ENCODE peak calls at places on chromosome 1, in five cellular contexts. P is activated T-cell treated with anti-CD3 and anti-CD28 coated beads, Interleukin-2, amount 50 U/mL, for 4 hours; J is CD8-positive, alpha-beta memory T cell; C is COR-L47; Y is HTR-8/SVneo. L is an unnamed sample.

GRCh38 chr1:9006956-9007615 is 19.1 kb downstream of the SLC2A7 start:
- DNase-seq in P (no peak), J (no peak), C (no peak), Y (no peak), L (no peak)

GRCh38 chr1:90707363-90707710 is 9.8 kb downstream of the BARHL2 start:
- DNase-seq in P (no peak), C (no peak), Y (no peak), J (no peak), L (no peak)

GRCh38 chr1:36924282-36924791 is 110.0 kb downstream of the GRIK3 start:
- DNase-seq in J (no peak), Y (peak; percentile 14), P (no peak), C (peak; percentile 44), L (peak; percentile 71)

GRCh38 chr1:208851376-208851775 is 607.2 kb upstream of the PLXNA2 start:
- DNase-seq in P (no peak), J (no peak), C (no peak), Y (no peak), L (no peak)

GRCh38 chr1:242530761-242531160 is 6.3 kb upstream of the PLD5 start:
- DNase-seq in J (no peak), C (no peak), Y (no peak), P (no peak), L (no peak)

GRCh38 chr1:187763976-187764375 is 935.2 kb downstream of the PLA2G4A start:
- DNase-seq in C (no peak), P (no peak), J (no peak), Y (no peak), L (no peak)

GRCh38 chr1:41462680-41463004 is 21.8 kb downstream of the EDN2 start:
- DNase-seq in C (no peak), P (no peak), Y (no peak), J (no peak), L (no peak)

GRCh38 chr1:24641646-24642151 is 1.4 kb upstream of the SRRM1 start:
- DNase-seq in P (peak; percentile 17), Y (no peak), C (no peak), J (peak; percentile 17), L (no peak)

GRCh38 chr1:97202481-97202880 is 480.9 kb downstream of the PTBP2 start:
- DNase-seq in J (no peak), Y (no peak), C (no peak), P (no peak), L (no peak)

GRCh38 chr1:51058863-51059262 is 43.2 kb upstream of the C1orf185 start:
- DNase-seq in Y (no peak), P (no peak), J (no peak), C (no peak), L (no peak)

GRCh38 chr1:172220376-172220775 is 200.1 kb upstream of the C1orf105 start:
- DNase-seq in J (no peak), C (no peak), P (no peak), Y (no peak), L (no peak)

GRCh38 chr1:30751830-30752650 is 5.5 kb downstream of the LAPTM5 start:
- DNase-seq in C (no peak), Y (no peak), P (no peak), J (no peak), L (no peak)